ENCODE peak calls at places on chromosomes 1 and 21, in eight cellular contexts. V is endothelial cell of umbilical vein, J is SK-N-SH, N is K562, Z is stomach, Y is spleen, O is transverse colon, A is breast epithelium. F is an unnamed sample.

GRCh38 chr1:98034505-98034904 is 113.7 kb upstream of the DPYD start:
- DNase-seq in N (no peak), V (no peak), Z (no peak), J (no peak), Y (no peak), A (no peak), O (no peak), F (no peak)

GRCh38 chr1:222161676-222162075 is 386.2 kb downstream of the HHIPL2 start:
- DNase-seq in Z (no peak), N (no peak), A (no peak), V (no peak), Y (no peak), O (no peak), J (no peak), F (no peak)

GRCh38 chr1:44721521-44722361 is 9.2 kb downstream of the RNU5D-1 start:
- DNase-seq in O (peak; percentile 69), Z (peak; percentile 53), V (no peak), A (no peak), N (peak; percentile 92), J (peak; percentile 43), Y (peak; percentile 86), F (no peak)

GRCh38 chr21:35309316-35309715 is 260.2 kb upstream of the RUNX1 start:
- DNase-seq in Y (no peak), Z (no peak), A (no peak), O (no peak), V (no peak), N (no peak), J (no peak), F (no peak)

GRCh38 chr1:55305735-55306134 is 90.6 kb upstream of the USP24 start:
- DNase-seq in N (no peak), V (no peak), A (no peak), O (no peak), J (no peak), Y (no peak), Z (no peak), F (no peak)

GRCh38 chr1:22930235-22930912 is 42.3 kb downstream of the LACTBL1 start:
- DNase-seq in Y (peak; percentile 57), O (peak; percentile 43), A (no peak), N (peak; percentile 91), V (peak; percentile 49), J (peak; percentile 89), Z (no peak), F (no peak)

GRCh38 chr1:171754381-171754705 is 12.5 kb upstream of the VAMP4 start:
- DNase-seq in V (no peak), N (no peak), A (no peak), J (no peak), O (no peak), Z (no peak), Y (no peak), F (no peak)

GRCh38 chr1:68624233-68624632 is 127.4 kb upstream of the DEPDC1 start:
- DNase-seq in J (no peak), A (no peak), Z (no peak), O (no peak), V (peak; percentile 52), Y (no peak), N (no peak), F (no peak)

GRCh38 chr1:209249785-209250441 is 333.6 kb upstream of the CAMK1G start:
- DNase-seq in J (peak; percentile 52), A (no peak), O (no peak), V (no peak), Y (no peak), Z (no peak), N (no peak), F (no peak)

GRCh38 chr1:42165511-42166210 is 1.1 kb upstream of the GUCA2A start:
- DNase-seq in J (peak; percentile 76), A (peak; percentile 89), V (peak; percentile 9), Y (peak; percentile 83), O (peak; percentile 94), Z (peak; percentile 89), N (no peak), F (peak; percentile 90)

GRCh38 chr1:17452686-17453085 is 13.2 kb upstream of the RCC2 start:
- DNase-seq in V (no peak), J (no peak), Z (no peak), N (no peak), A (no peak), Y (no peak), O (no peak), F (no peak)

GRCh38 chr1:2377751-2378440 is 13.5 kb downstream of the MORN1 start:
- DNase-seq in N (no peak), Y (peak; percentile 56), Z (no peak), V (no peak), O (peak; percentile 6), J (no peak), A (no peak), F (no peak)

GRCh38 chr21:42850866-42851391 is 28.4 kb downstream of the WDR4 start:
- DNase-seq in V (no peak), J (peak; percentile 64), O (no peak), A (no peak), N (peak; percentile 64), Y (peak; percentile 86), Z (peak; percentile 34), F (no peak)

GRCh38 chr1:88544166-88544565 is 139.9 kb upstream of the PKN2 start:
- DNase-seq in Z (no peak), Y (no peak), O (no peak), A (no peak), N (no peak), V (no peak), J (no peak), F (no peak)

GRCh38 chr21:45845790-45846130 is 135.8 kb upstream of the COL6A1 start:
- DNase-seq in V (no peak), Z (peak; percentile 5), J (no peak), N (no peak), A (no peak), Y (no peak), O (no peak), F (no peak)

GRCh38 chr1:111234866-111235265 is 7.4 kb downstream of the CHI3L2 start:
- DNase-seq in N (no peak), J (no peak), O (no peak), V (no peak), Z (no peak), A (no peak), Y (no peak), F (no peak)

GRCh38 chr21:36163780-36164426 is 7.3 kb downstream of the DOP1B start:
- DNase-seq in Y (no peak), N (no peak), A (no peak), J (no peak), Z (no peak), O (no peak), V (no peak), F (no peak)

GRCh38 chr21:45405819-45406762 is 1.1 kb downstream of the COL18A1 start:
- DNase-seq in Z (no peak), O (no peak), V (peak; percentile 85), Y (peak; percentile 69), A (no peak), N (no peak), J (peak; percentile 65), F (no peak)

GRCh38 chr1:221795400-221795799 is 53.5 kb upstream of the DUSP10 start:
- DNase-seq in A (no peak), Z (no peak), N (no peak), O (no peak), J (no peak), Y (no peak), V (no peak), F (no peak)

DNA sequence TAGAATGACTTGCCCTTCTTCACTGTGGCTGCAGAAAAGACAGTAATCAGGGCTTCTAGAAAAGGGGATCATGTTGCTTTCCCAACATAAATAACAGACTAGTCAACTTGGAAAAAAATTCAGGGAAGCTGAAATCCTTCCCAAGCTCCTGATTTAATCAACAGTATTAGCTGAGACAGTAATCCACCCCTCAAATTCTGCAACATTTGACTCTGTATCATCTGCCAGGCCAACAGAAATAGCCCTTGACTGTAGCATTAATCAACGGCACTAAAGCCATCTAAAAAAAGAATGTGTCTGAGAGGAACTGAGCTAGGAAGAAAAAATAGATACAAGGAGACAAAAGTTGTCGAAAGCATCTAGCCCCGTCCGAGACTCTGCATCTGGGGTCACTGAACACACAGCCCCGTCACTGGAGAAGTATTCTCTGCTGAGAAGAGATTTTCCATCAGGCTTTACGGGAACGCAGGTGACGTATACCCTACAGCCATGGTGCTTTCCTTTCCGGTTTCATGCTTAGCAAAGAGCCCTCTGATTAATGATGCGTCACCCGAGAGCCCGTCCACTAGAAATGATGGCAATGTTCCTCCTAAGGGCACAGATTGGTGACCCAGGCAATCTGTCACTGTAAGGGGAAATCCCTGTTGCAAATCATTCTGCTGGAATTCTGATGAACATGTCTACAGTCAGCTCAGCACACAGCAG is 42.1 kb upstream of the TP53BP2 start:
- DNase-seq in V (peak; percentile 90), O (peak; percentile 11), Y (no peak), N (no peak), A (no peak), Z (no peak), J (no peak), F (no peak)
- H3K4me3 ChIP-seq in V (no peak overlapping the region), O (no peak overlapping the region), Y (no peak overlapping the region), N (no peak overlapping the region), A (no peak overlapping the region), Z (no peak overlapping the region), J (peak overlapping the region; percentile 15), F (no peak overlapping the region)

DNA sequence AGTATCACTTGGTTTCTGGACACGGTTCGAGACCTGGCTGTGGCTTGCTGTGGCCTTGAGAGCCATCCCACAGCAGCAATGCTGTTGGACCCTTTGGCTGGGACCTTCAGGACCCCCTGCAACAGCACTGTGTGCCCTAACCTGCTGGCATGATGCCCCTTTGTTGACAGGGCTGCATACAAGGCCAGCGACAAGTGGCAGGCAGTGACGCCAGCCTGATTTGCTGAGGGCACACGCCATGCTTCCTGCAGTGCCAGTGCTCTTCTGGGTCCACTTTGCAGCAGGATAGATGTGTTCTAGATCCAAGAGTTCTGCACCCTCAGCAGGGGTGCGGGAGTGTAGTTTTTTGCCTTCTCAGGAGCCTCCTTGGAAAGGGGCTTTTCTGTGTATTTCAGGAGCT is 32.8 kb downstream of the COQ8A start:
- DNase-seq in V (no peak), Y (no peak), Z (no peak), N (no peak), A (no peak), O (no peak), J (no peak), F (no peak)
- H3K4me1 ChIP-seq in V (no peaks in the 10 kb centered on the region), Y (no peaks in the 10 kb centered on the region), Z (peaks cover 40% of the 10 kb centered on the region), N (peaks cover 6% of the 10 kb centered on the region), A (peaks cover 11% of the 10 kb centered on the region), O (peaks cover 18% of the 10 kb centered on the region), J (no peaks in the 10 kb centered on the region), F (peaks cover 10% of the 10 kb centered on the region)

DNA sequence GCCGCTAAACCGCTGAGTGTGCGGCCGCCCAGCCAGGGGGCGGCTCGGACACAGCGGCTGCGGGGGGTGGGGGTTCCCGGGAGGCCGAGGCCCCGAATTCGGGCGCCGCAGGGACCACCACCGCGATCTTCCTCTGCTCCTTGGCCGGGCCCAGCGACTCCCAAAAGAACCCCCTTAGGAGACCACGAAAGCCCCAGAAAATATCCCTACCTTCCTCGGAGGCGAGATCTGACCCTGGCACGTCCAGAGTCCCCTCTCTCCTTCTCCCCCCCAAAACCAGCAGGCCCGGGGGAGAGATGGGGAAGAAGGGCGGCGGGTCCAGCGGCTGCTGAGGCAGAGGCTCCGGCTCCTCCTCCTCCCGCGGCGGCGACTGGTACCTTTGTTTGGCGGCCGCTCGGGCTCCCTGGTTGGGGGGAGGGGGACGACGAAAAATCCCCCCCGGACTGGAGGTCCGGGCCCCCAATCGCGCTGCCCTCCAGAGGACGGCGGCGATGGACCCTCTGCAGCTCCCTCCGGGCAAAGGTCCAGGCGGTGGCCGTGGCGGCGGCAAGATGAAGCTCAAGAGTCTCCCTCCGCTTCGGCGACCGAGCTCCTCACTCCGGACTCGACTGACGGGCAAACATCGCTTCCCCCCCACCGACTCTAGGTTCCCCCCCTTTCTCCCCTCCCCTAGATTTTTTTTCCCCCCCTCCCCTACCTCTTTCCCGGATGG is at the start of gene ARID4B:
- DNase-seq in Z (peak; percentile 83), N (peak; percentile 94), V (no peak), J (peak; percentile 95), Y (peak; percentile 95), O (no peak), A (no peak), F (peak; percentile 4)
- TF ChIP-seq POLR2AphosphoS5 in Z (peak; percentile 32), N (peak; percentile 57), V (peak; percentile 60), J (peak; percentile 79), Y (peak; percentile 88), O (peak; percentile 89), A (peak; percentile 74), F (peak; percentile 40)

GRCh38 chr1:151841141-151841540 is 1.5 kb upstream of the C2CD4D start:
- DNase-seq in A (no peak), Y (no peak), Z (no peak), N (no peak), O (no peak), J (no peak), V (peak; percentile 66), F (no peak)
- H3K4me3 ChIP-seq in A (no peak overlapping the region), Y (no peak overlapping the region), Z (no peak overlapping the region), N (no peak overlapping the region), O (no peak overlapping the region), J (no peak overlapping the region), V (no peak overlapping the region), F (no peak overlapping the region)